ENCODE peak calls at places on chromosomes 2 and 18, in four cellular contexts. R is K562, H is HepG2, G is GM12878. K is an unnamed sample.

GRCh38 chr2:71901466-71901865 is 246.2 kb downstream of the CYP26B1 start:
- DNase-seq in G (no peak), H (no peak), R (no peak), K (no peak)

GRCh38 chr2:233408366-233409285 is 54.3 kb downstream of the DGKD start:
- DNase-seq in R (no peak), G (no peak), H (no peak), K (peak)

GRCh38 chr2:203830294-203831055 is 37.1 kb upstream of the CTLA4 start:
- DNase-seq in H (no peak), R (no peak), G (no peak), K (no peak)

GRCh38 chr2:171487803-171488259 is 34.4 kb upstream of the CYBRD1 start:
- DNase-seq in G (no peak), H (no peak), R (no peak), K (no peak)

GRCh38 chr2:54336136-54336976 is 80.3 kb upstream of the TSPYL6 start:
- DNase-seq in H (no peak), R (no peak), G (no peak), K (no peak)

GRCh38 chr2:36692078-36692477 is 4.4 kb upstream of the VIT start:
- DNase-seq in G (no peak), H (no peak), R (no peak), K (no peak)

GRCh38 chr2:113080134-113080533 is 12.4 kb downstream of the IL1F10 start:
- DNase-seq in G (no peak), R (peak), H (peak), K (peak)

GRCh38 chr2:46331099-46331766 is 34.0 kb downstream of the EPAS1 start:
- DNase-seq in H (no peak), G (no peak), R (no peak), K (no peak)

GRCh38 chr2:70132244-70133126 is 45.2 kb downstream of the PCBP1 start:
- DNase-seq in H (peak), R (no peak), G (no peak), K (no peak)

GRCh38 chr2:196404276-196404675 is 232.9 kb upstream of the STK17B start:
- DNase-seq in R (no peak), H (no peak), G (no peak), K (no peak)

GRCh38 chr2:11377915-11378649 is 33.6 kb upstream of the ROCK2 start:
- DNase-seq in R (no peak), G (peak), H (no peak), K (no peak)

GRCh38 chr2:76711490-76711889 is 810.7 kb downstream of the LRRTM4 start:
- DNase-seq in G (no peak), H (no peak), R (no peak), K (no peak)

GRCh38 chr2:377414-377813 is 89.5 kb upstream of the ALKAL2 start:
- DNase-seq in H (no peak), R (no peak), G (no peak), K (no peak)

GRCh38 chr2:66875941-66876462 is 441.1 kb downstream of the MEIS1 start:
- DNase-seq in H (no peak), R (no peak), G (no peak), K (no peak)

GRCh38 chr2:236503100-236503499 is 66.5 kb upstream of the ACKR3 start:
- DNase-seq in G (no peak), R (no peak), H (no peak), K (no peak)

GRCh38 chr2:96116879-96117533 is 635 bp upstream of the ADRA2B start:
- DNase-seq in H (no peak), R (peak), G (no peak), K (no peak)

GRCh38 chr2:240434728-240435456 is 571 bp upstream of the GPC1 start:
- DNase-seq in H (peak), G (no peak), R (peak), K (no peak)

GRCh38 chr18:58611471-58612131 is 17.3 kb downstream of the ALPK2 start:
- DNase-seq in G (no peak), H (no peak), R (no peak), K (peak)

GRCh38 chr2:170396799-170397459 is 219.0 kb downstream of the MYO3B start:
- DNase-seq in H (peak), G (no peak), R (no peak), K (no peak)

DNA sequence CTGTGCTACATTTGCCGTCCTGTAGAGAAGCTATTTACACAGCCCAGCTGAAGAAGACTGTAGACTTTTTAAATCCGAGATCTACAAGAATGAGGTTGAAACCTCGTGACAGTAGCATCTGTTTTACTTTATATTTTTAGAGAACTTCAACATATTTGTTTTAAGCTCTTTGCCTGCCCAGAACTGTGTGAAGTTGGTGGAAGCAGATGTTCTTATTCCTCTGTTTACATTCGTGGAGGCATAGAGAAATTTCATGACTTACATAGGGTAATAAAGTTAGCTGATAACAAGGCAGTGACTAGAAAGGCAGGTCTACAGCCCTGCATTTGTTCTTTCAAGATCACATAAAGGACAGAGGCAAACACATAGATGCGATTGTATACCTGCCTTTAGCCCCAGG is 47.0 kb upstream of the MAP3K20 start:
- DNase-seq in H (no peak), G (no peak), R (no peak), K (no peak)
- TF ChIP-seq RAD21 in H (no peak), G (no peak), R (no peak), K (no peak)

DNA sequence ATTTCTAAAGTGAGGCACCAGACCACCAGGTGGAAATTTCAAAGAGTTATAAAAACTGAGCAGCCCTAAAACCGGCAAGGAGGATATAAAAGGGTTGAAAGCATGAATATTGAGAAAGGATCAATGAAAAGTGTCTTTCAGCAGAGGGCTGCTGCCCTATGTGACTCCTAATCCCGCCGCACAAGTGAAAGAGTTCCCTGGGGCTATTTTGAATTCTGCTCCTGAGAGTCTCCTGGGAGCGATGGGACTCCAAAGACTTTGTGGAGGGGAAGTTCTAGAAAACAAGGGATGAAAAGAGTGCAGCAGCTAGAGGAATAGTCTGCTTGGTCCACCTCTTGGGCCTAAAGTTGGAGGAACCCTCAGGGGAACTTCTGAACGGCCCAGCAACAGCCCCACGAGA is 205.2 kb downstream of the SP3 start:
- DNase-seq in H (no peak), R (no peak), G (no peak), K (no peak)
- TF ChIP-seq BRCA1 in H (no peak), R (no peak), G (no peak), K (no peak)

GRCh38 chr18:70490008-70490933 is 201.4 kb downstream of the SOCS6 start:
- DNase-seq in H (peak), G (no peak), R (peak), K (no peak)
- TF ChIP-seq RAD21 in H (no peak), G (peak), R (peak), K (peak)

GRCh38 chr2:29114514-29114840 is 738 bp upstream of the CLIP4 start:
- DNase-seq in H (no peak), R (no peak), G (no peak), K (no peak)

GRCh38 chr2:29114841-29115609 is at the start of gene CLIP4:
- DNase-seq in R (peak), G (no peak), H (no peak), K (no peak)

GRCh38 chr2:29112379-29112778 is 2.8 kb upstream of the CLIP4 start:
- DNase-seq in G (no peak), H (no peak), R (no peak), K (no peak)

GRCh38 chr2:29113027-29113686 is 2.1 kb upstream of the CLIP4 start:
- DNase-seq in R (no peak), H (peak), G (no peak), K (no peak)

DNA sequence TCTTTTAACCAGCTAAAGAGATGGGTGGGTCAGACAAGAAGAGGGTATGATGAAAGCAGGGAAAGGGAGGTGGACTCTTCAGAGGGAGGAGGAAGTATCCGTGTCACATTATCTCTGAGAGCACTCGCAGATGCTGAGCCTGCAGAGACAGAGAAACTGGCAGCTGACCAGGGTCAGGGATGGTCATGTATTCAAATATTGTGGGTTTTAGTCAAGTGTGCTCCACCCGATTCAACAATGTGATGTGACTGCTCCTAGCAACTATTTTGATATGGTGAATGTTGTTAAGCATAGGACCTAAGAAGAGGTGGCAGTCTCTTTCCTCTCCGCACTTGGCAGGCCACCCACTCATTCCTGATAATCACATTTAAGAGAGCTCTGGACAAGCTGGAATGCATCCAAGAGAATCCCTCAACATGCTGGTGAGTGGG is 1.3 kb upstream of the CLIP4 start:
- DNase-seq in G (no peak), H (no peak), R (no peak), K (no peak)
- TF ChIP-seq BRCA1 in G (no peak), H (no peak), R (no peak), K (no peak)

GRCh38 chr2:188789951-188790350 is 184.2 kb upstream of the COL3A1 start:
- DNase-seq in G (no peak), R (no peak), H (no peak), K (no peak)

GRCh38 chr2:188786368-188786781 is 187.8 kb upstream of the COL3A1 start:
- DNase-seq in G (no peak), R (no peak), H (no peak), K (no peak)

GRCh38 chr2:188787002-188787660 is 187.0 kb upstream of the COL3A1 start:
- DNase-seq in R (no peak), H (no peak), G (no peak), K (no peak)

GRCh38 chr2:188787661-188788044 is 186.5 kb upstream of the COL3A1 start:
- DNase-seq in H (no peak), R (no peak), G (no peak), K (no peak)

DNA sequence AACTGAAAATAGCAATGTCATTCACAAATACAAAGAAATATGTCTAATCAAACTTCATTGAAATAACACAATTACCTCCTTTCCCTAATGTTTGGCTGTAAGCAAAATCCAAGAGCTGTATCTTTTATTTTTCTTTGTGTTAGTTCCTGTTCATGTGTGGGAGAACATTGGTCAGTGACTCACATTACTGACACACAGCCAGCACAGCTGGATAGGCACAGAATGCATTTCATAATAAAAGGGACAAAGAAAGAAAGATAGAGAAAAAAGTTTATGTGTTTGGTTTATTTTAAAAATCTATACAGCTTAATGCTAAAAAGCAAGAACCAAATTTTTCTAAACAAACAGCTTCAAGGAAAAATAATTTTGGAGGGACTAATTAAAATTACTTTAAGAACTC is 185.6 kb upstream of the COL3A1 start:
- DNase-seq in G (no peak), H (no peak), R (no peak), K (no peak)
- TF ChIP-seq RAD21 in G (no peak), H (no peak), R (no peak), K (no peak)

K was measured in H1.